ENCODE peak calls at places on chromosomes 1 and 21, in four cellular contexts. K is heart right ventricle, W is fibroblast of pulmonary artery, D is esophagus muscularis mucosa. O is an unnamed sample.

GRCh38 chr1:116556289-116557006 is 14.4 kb downstream of the CD58 start:
- DNase-seq in K (peak; percentile 49), W (peak; percentile 97), D (peak; percentile 89), O (peak; percentile 97)

GRCh38 chr1:213507472-213508223 is 456.6 kb downstream of the RPS6KC1 start:
- DNase-seq in K (no peak), W (no peak), D (peak; percentile 77), O (no peak)

GRCh38 chr1:71351438-71351837 is 270.6 kb upstream of the ZRANB2 start:
- DNase-seq in K (no peak), W (peak; percentile 92), D (no peak), O (no peak)

GRCh38 chr21:39007532-39007931 is 175.7 kb downstream of the PSMG1 start:
- DNase-seq in K (no peak), W (no peak), D (no peak), O (no peak)

GRCh38 chr1:215444715-215445414 is 122.2 kb upstream of the KCTD3 start:
- DNase-seq in K (no peak), W (no peak), D (no peak), O (no peak)

GRCh38 chr1:157377216-157377821 is 175.0 kb downstream of the FCRL5 start:
- DNase-seq in K (no peak), W (peak; percentile 44), D (no peak), O (peak; percentile 60)

GRCh38 chr1:51297401-51298321 is 32.7 kb downstream of the TTC39A start:
- DNase-seq in K (no peak), W (no peak), D (no peak), O (no peak)

GRCh38 chr1:36222481-36223372 is 1.5 kb upstream of the THRAP3 start:
- DNase-seq in K (no peak), W (no peak), D (no peak), O (no peak)

GRCh38 chr21:15731243-15731613 is 1.4 kb downstream of the USP25 start:
- DNase-seq in K (no peak), W (no peak), D (no peak), O (no peak)

GRCh38 chr1:14421977-14422609 is 176.4 kb upstream of the KAZN start:
- DNase-seq in K (no peak), W (no peak), D (no peak), O (no peak)

GRCh38 chr21:45111703-45112102 is 37.3 kb downstream of the ADARB1 start:
- DNase-seq in K (no peak), W (no peak), D (no peak), O (no peak)

GRCh38 chr1:94236630-94237290 is 624 bp downstream of the ARHGAP29 start:
- DNase-seq in K (peak; percentile 19), W (peak; percentile 56), D (no peak), O (peak; percentile 61)

GRCh38 chr1:234533975-234534876 is 55.2 kb upstream of the TARBP1 start:
- DNase-seq in K (peak; percentile 89), W (peak; percentile 100), D (peak; percentile 98), O (peak; percentile 35)

GRCh38 chr1:53180226-53180625 is 16.4 kb upstream of the CPT2 start:
- DNase-seq in K (no peak), W (peak; percentile 57), D (no peak), O (peak; percentile 60)

GRCh38 chr1:56399326-56400292 is 179.8 kb downstream of the PLPP3 start:
- DNase-seq in K (no peak), W (no peak), D (no peak), O (no peak)

GRCh38 chr1:119275145-119275929 is 93.2 kb upstream of the HAO2 start:
- DNase-seq in K (no peak), W (peak; percentile 83), D (no peak), O (peak; percentile 82)

GRCh38 chr1:81662913-81663526 is 137.7 kb upstream of the ADGRL2 start:
- DNase-seq in K (no peak), W (no peak), D (no peak), O (no peak)

GRCh38 chr1:56065729-56066128 is 513.6 kb downstream of the PLPP3 start:
- DNase-seq in K (no peak), W (peak; percentile 22), D (no peak), O (no peak)

GRCh38 chr1:40039245-40039756 is 1.2 kb upstream of the CAP1 start:
- DNase-seq in K (no peak), W (peak; percentile 65), D (no peak), O (peak; percentile 21)

GRCh38 chr1:99814373-99814900 is 35.7 kb upstream of the AGL start:
- DNase-seq in K (no peak), W (no peak), D (no peak), O (no peak)

GRCh38 chr1:33221385-33221758 is 34.9 kb upstream of the ZNF362 start:
- DNase-seq in K (no peak), W (no peak), D (no peak), O (no peak)

GRCh38 chr1:234696986-234697385 is 87.0 kb upstream of the IRF2BP2 start:
- DNase-seq in K (no peak), W (peak; percentile 29), D (no peak), O (peak; percentile 72)

GRCh38 chr21:14453339-14453738 is 70.4 kb upstream of the HSPA13 start:
- DNase-seq in K (no peak), W (no peak), D (no peak), O (no peak)

GRCh38 chr1:59686170-59686569 is 128.6 kb upstream of the HOOK1 start:
- DNase-seq in K (no peak), W (no peak), D (no peak), O (no peak)

GRCh38 chr1:10459185-10459584 is 9.4 kb downstream of the CORT start:
- DNase-seq in K (no peak), W (peak; percentile 79), D (no peak), O (no peak)

GRCh38 chr1:166906647-166907046 is 30.6 kb upstream of the TADA1 start:
- DNase-seq in K (no peak), W (peak; percentile 3), D (no peak), O (peak; percentile 27)

GRCh38 chr1:41540886-41541591 is 56.6 kb upstream of the EDN2 start:
- DNase-seq in K (no peak), W (peak; percentile 19), D (no peak), O (no peak)

GRCh38 chr1:187691439-187691838 is 862.7 kb downstream of the PLA2G4A start:
- DNase-seq in K (no peak), W (peak; percentile 83), D (no peak), O (no peak)

GRCh38 chr1:27590917-27591508 is 12.9 kb downstream of the AHDC1 start:
- DNase-seq in K (no peak), W (no peak), D (no peak), O (no peak)
- H3K4me3 ChIP-seq in K (no peak overlapping the region), W (no peak overlapping the region), D (no peak overlapping the region), O (no peak overlapping the region)

GRCh38 chr1:85146972-85147359 is 53.9 kb downstream of the SYDE2 start:
- DNase-seq in K (no peak), W (peak; percentile 26), D (no peak), O (peak; percentile 24)
- TF ChIP-seq CTCF in K (no peak), W (peak; percentile 21), D (no peak), O (peak; percentile 25)

GRCh38 chr21:41171210-41171609 is 3.2 kb downstream of the BACE2 start:
- DNase-seq in K (no peak), W (peak; percentile 42), D (no peak), O (peak; percentile 12)

GRCh38 chr21:41169258-41169576 is 1.3 kb downstream of the BACE2 start:
- DNase-seq in K (no peak), W (no peak), D (no peak), O (no peak)

GRCh38 chr21:41170442-41170841 is 2.5 kb downstream of the BACE2 start:
- DNase-seq in K (peak; percentile 31), W (peak; percentile 53), D (no peak), O (peak; percentile 57)

GRCh38 chr21:41168391-41169257 is 664 bp downstream of the BACE2 start:
- DNase-seq in K (peak; percentile 48), W (peak; percentile 65), D (peak; percentile 94), O (peak; percentile 75)

GRCh38 chr21:41169701-41170100 is 1.7 kb downstream of the BACE2 start:
- DNase-seq in K (no peak), W (no peak), D (no peak), O (peak; percentile 16)
- H3K4me3 ChIP-seq in K (no peak overlapping the region), W (peak overlapping the region; percentile 72), D (peak overlapping the region; percentile 92), O (no peak overlapping the region)

GRCh38 chr1:175221548-175222175 is 29.1 kb upstream of the KIAA0040 start:
- DNase-seq in K (no peak), W (peak; percentile 7), D (peak; percentile 72), O (peak; percentile 14)
- TF ChIP-seq CTCF in K (no peak), W (no peak), D (peak; percentile 10), O (no peak)

DNA sequence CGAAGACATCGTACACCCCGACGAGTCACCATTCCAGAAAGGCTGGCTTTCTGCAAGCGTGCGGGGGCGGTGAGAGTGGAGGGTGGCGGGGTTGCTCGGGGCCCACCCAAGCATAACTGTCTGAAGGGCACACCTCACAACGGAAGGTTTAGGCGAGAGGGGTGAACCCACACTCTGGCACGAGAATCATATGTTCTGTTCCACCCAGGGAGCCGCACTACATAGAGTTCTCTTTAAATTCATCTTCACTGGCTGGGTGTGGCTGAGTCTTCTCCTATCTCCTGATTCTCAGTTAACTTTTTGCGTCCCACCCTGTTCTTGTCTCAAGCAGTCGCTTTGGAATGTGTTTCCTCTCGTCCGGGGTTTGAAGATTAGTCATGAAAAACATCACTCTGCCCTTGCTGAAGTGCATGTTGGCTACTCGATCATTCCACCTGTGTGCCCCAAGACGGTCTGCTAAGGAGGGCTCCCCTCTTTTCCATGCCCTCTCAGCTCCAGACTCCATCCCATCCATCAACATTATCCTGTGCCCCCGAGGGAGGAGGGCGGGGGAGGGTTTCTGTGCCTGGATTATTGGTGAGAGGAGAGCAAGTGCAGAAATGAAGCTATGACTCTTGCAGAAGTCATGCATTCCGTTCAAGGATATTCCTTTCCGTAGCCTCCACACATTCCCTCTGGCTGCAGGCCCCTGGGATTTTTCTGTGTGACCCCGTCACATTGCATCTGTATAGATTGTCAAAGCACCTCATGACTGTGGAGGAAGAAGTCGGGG is 53.5 kb upstream of the CD34 start:
- DNase-seq in K (no peak), W (peak; percentile 46), D (no peak), O (no peak)
- H3K4me3 ChIP-seq in K (peak overlapping the region; percentile 44), W (peak overlapping the region; percentile 24), D (peak overlapping the region; percentile 68), O (no peak overlapping the region)

GRCh38 chr1:24490101-24490781 is 12.4 kb upstream of the RCAN3 start:
- DNase-seq in K (no peak), W (no peak), D (no peak), O (no peak)

GRCh38 chr1:24489674-24490073 is 13.0 kb upstream of the RCAN3 start:
- DNase-seq in K (no peak), W (no peak), D (no peak), O (no peak)

GRCh38 chr1:24487455-24487854 is 15.2 kb upstream of the RCAN3 start:
- DNase-seq in K (no peak), W (no peak), D (no peak), O (no peak)

GRCh38 chr1:24493785-24494184 is 8.9 kb upstream of the RCAN3 start:
- DNase-seq in K (no peak), W (no peak), D (no peak), O (no peak)

DNA sequence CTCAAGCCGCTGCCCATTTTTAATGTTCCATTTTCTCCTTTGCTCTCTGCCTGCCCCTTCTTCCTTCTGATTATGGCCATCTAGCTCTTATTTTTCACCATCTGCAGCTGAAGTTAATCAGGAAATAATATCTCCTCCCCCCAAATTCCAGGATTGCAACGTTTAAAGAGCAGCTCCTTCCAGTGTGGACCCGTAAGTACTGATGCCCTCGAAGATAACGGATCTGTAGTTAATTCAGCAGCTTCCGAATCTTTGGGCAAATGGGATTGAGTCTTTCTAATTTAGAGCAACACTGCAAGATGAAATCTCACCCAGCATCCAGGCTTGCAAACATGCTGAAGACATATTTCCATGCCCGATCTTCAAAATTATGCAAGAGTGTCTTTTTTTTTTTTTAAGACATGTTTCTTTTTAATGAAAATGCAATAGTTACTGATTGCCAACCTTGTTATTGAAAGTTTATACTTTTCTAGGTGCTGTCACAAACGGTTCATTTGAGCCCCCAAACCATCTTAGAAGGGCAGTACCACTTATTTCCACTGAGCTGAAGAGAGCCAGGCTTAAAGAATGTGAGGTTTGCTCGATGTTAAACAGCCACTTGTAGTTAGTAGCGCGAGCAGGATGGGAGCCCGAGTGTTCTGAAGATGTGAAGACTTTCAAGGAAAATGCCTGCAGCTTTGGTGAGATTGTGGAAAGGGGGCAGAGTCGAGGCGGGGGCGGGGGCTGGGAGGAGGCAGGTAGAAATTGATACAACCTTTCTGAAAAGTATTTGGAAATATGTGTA is 10.9 kb upstream of the RCAN3 start:
- DNase-seq in K (no peak), W (no peak), D (no peak), O (no peak)
- TF ChIP-seq CTCF in K (no peak), W (no peak), D (no peak), O (no peak)